ENCODE peak calls at places on chromosomes 5 and 9, in eight cellular contexts. G is keratinocyte, U is GM13976, K is HFFc6, W is pancreas, B is NB4, L is lower lobe of right lung, I is A549. P is an unnamed sample.

GRCh38 chr5:132238169-132238744 is 10.6 kb upstream of the P4HA2 start:
- DNase-seq in G (no peak), I (peak; percentile 71), U (peak; percentile 65), K (peak; percentile 64), L (peak; percentile 71), W (peak; percentile 78), B (peak; percentile 67), P (peak; percentile 58)

GRCh38 chr9:109016132-109016531 is 2.8 kb upstream of the CTNNAL1 start:
- DNase-seq in G (no peak), I (no peak), W (no peak), B (no peak), K (no peak), L (no peak), U (no peak), P (no peak)

GRCh38 chr5:72015103-72015548 is 92.1 kb upstream of the MAP1B start:
- DNase-seq in L (no peak), K (peak; percentile 23), U (no peak), B (peak; percentile 23), W (peak; percentile 23), G (peak; percentile 17), I (peak; percentile 66), P (no peak)

GRCh38 chr9:134591573-134591981 is 50.0 kb upstream of the COL5A1 start:
- DNase-seq in K (peak; percentile 45), U (no peak), L (no peak), B (no peak), W (no peak), I (no peak), G (no peak), P (no peak)

GRCh38 chr5:150249744-150250143 is 39.8 kb downstream of the CAMK2A start:
- DNase-seq in L (no peak), I (no peak), G (no peak), W (no peak), U (no peak), K (no peak), B (peak; percentile 26), P (no peak)

GRCh38 chr5:9888517-9888916 is 258.4 kb upstream of the TAS2R1 start:
- DNase-seq in L (no peak), U (no peak), G (no peak), K (peak; percentile 79), B (no peak), W (no peak), I (no peak), P (no peak)

GRCh38 chr9:113712053-113712452 is 164.1 kb upstream of the ZNF618 start:
- DNase-seq in L (no peak), W (no peak), U (no peak), K (peak; percentile 27), G (no peak), B (no peak), I (no peak), P (no peak)

GRCh38 chr9:93962561-93963440 is 7.6 kb upstream of the BARX1 start:
- DNase-seq in I (peak; percentile 78), W (peak; percentile 78), B (peak; percentile 84), U (peak; percentile 84), K (peak; percentile 74), L (peak; percentile 85), G (peak; percentile 21), P (peak; percentile 73)

GRCh38 chr5:117736693-117737092 is 1162.1 kb upstream of the SEMA6A start:
- DNase-seq in K (no peak), G (no peak), W (no peak), U (no peak), I (no peak), B (no peak), L (no peak), P (no peak)

GRCh38 chr5:16505904-16506303 is 40.3 kb upstream of the ZNF622 start:
- DNase-seq in L (no peak), U (no peak), G (no peak), I (no peak), W (no peak), B (no peak), K (no peak), P (no peak)

GRCh38 chr9:79610019-79610760 is 38.4 kb downstream of the TLE4 start:
- DNase-seq in W (no peak), I (no peak), G (no peak), B (peak; percentile 13), K (peak; percentile 76), U (no peak), L (no peak), P (no peak)

GRCh38 chr5:40594811-40595210 is 84.9 kb upstream of the PTGER4 start:
- DNase-seq in B (no peak), W (no peak), L (no peak), U (no peak), G (no peak), K (no peak), I (no peak), P (no peak)

GRCh38 chr9:132927704-132928103 is 16.7 kb downstream of the TSC1 start:
- DNase-seq in L (no peak), K (no peak), W (no peak), B (no peak), G (no peak), U (no peak), I (no peak), P (no peak)

GRCh38 chr9:129340427-129341196 is 162.6 kb upstream of the IER5L start:
- DNase-seq in K (no peak), B (no peak), G (no peak), I (no peak), U (no peak), L (no peak), W (no peak), P (no peak)

GRCh38 chr9:90504486-90504885 is 138.1 kb downstream of the DIRAS2 start:
- DNase-seq in I (no peak), B (no peak), G (no peak), K (no peak), W (no peak), L (no peak), U (peak; percentile 12), P (no peak)

GRCh38 chr5:618450-618849 is 6.3 kb downstream of the CEP72 start:
- DNase-seq in W (no peak), K (no peak), L (no peak), G (no peak), B (peak; percentile 33), I (no peak), U (no peak), P (no peak)

DNA sequence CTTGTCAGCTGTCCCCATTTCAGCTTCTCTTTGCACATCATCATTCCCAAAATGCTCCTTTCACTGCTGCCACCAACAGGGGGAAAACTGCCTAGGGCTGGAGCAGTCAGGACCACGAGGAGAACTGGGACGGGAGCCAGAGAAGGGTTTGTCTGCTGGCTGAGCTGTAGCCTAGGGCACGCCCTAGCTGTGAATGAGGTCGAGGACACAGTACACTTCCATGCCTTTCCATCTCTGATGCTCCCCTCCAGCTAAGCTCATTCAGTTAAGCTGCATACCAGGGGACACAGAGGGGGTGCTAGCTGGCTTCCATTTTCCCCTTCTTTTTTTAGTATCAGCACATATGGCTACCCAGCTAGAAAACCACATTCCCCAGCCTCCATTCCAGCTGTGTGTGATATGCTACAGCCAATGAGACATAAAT is 64.7 kb downstream of the STK10 start:
- DNase-seq in L (no peak), B (no peak), I (no peak), G (no peak), U (no peak), K (peak; percentile 83), W (no peak), P (no peak)
- TF ChIP-seq CTCF in L (peak; percentile 38), B (no peak), I (no peak), G (peak; percentile 17), U (no peak), K (peak; percentile 64), W (no peak), P (no peak)

GRCh38 chr5:179623906-179624741 is 653 bp upstream of the HNRNPH1 start:
- DNase-seq in B (peak; percentile 92), G (no peak), I (no peak), U (peak; percentile 62), L (peak; percentile 57), K (peak; percentile 85), W (peak; percentile 58), P (peak; percentile 80)
- TF ChIP-seq CTCF in B (no peak), G (no peak), I (no peak), U (no peak), L (no peak), K (no peak), W (no peak), P (no peak)

GRCh38 chr9:124841422-124841821 is 11.8 kb upstream of the WDR38 start:
- DNase-seq in W (no peak), U (no peak), B (no peak), L (no peak), I (no peak), K (no peak), G (no peak), P (no peak)

GRCh38 chr9:124840300-124840833 is 12.9 kb upstream of the WDR38 start:
- DNase-seq in U (no peak), G (no peak), W (peak; percentile 60), B (no peak), K (no peak), I (no peak), L (no peak), P (no peak)

GRCh38 chr9:124843635-124844034 is 9.6 kb upstream of the WDR38 start:
- DNase-seq in G (no peak), U (no peak), L (no peak), I (no peak), W (no peak), K (no peak), B (no peak), P (no peak)

GRCh38 chr9:124844291-124844690 is 9.0 kb upstream of the WDR38 start:
- DNase-seq in B (no peak), I (no peak), G (no peak), L (no peak), K (no peak), U (no peak), W (no peak), P (no peak)

DNA sequence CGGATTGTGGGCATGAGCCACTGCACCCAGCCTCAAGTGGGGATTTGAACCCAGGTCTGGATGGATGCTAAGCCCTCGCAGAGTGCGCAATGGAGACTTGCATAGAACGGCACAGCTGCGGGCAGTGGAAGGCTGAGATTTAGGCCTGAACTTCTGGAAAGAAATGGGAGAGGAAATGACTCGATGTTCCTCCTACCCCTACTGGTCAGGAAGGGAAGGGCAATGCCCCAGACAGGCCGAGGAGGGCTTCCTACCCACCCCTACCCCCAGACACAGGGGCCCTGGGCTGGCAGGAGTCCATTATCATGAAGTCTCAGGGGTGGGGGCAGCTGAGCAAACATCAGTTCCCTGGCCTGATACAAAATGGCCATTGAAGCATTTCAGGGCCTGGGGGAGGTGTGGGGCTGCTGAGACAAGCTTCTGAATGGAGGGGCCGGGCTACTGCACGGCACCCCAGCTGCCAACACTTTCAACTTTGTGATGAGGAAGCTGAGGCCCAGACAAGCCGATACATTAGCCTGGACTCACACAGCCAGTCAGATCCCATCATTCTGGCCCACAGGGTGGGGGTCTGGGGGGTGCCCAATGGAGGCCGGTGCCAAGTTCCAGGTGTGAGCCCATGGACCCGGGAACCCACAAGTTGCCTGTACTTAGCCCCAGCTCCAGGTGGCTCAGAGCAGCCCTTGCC is 13.5 kb upstream of the WDR38 start:
- DNase-seq in W (no peak), U (no peak), B (no peak), K (no peak), G (no peak), L (no peak), I (peak; percentile 55), P (no peak)
- TF ChIP-seq CTCF in W (peak; percentile 25), U (no peak), B (peak; percentile 33), K (peak; percentile 73), G (peak; percentile 56), L (peak; percentile 44), I (peak; percentile 11), P (peak; percentile 53)

DNA sequence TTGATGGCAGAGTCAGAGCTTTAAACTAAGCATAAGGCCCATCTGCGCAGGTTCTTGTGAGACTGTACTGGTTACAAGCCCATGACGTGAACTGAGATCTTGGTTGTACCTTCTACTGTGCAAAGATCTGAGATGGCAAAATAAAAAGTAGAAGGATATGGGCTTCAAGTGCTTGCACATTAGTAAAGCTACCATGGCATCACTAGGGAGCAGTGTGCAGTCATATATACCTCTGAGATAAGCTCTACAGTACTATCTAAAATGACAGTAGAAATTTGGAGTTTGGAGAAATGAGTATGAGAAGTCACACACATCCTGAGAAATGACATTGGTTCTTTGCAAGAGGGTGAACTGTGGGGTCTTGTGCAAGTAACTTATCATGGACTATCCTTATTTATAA is 408.2 kb upstream of the PRR16 start:
- DNase-seq in I (no peak), K (peak; percentile 70), W (no peak), L (no peak), G (no peak), U (no peak), B (peak; percentile 34), P (no peak)
- TF ChIP-seq CTCF in I (peak; percentile 8), K (peak; percentile 71), W (no peak), L (peak; percentile 24), G (no peak), U (no peak), B (no peak), P (no peak)